ENCODE peak calls at places on chromosomes 13 and 19, in nine cellular contexts. T, L, X, A, D, E, J, S and C are unnamed samples.

GRCh38 chr19:2041686-2042484 is 9.2 kb downstream of the MKNK2 start:
- DNase-seq in J (peak; percentile 97), T (peak; percentile 81), E (peak; percentile 99), L (peak; percentile 96), D (no peak), A (peak; percentile 97), S (peak; percentile 100), X (peak; percentile 77), C (peak; percentile 98)

GRCh38 chr13:24005711-24006281 is 108.5 kb upstream of the C1QTNF9B start:
- DNase-seq in D (no peak), S (no peak), J (peak; percentile 74), L (no peak), X (no peak), T (no peak), A (no peak), E (no peak), C (no peak)

GRCh38 chr19:29016926-29017760 is 195.8 kb downstream of the UQCRFS1 start:
- DNase-seq in L (no peak), T (no peak), E (no peak), S (no peak), J (no peak), D (no peak), A (no peak), X (no peak), C (no peak)

GRCh38 chr19:48203227-48203793 is 32.8 kb downstream of the ZSWIM9 start:
- DNase-seq in S (no peak), X (no peak), E (no peak), L (no peak), T (no peak), A (no peak), J (no peak), D (no peak), C (no peak)

GRCh38 chr19:14433454-14434156 is 499 bp downstream of the PKN1 start:
- DNase-seq in L (no peak), T (no peak), E (no peak), J (peak; percentile 37), X (no peak), D (no peak), A (peak; percentile 55), S (peak; percentile 67), C (peak; percentile 73)

GRCh38 chr19:14612657-14613056 is 29.8 kb downstream of the CLEC17A start:
- DNase-seq in S (no peak), X (no peak), D (no peak), T (no peak), L (no peak), A (no peak), E (no peak), J (no peak), C (no peak)

GRCh38 chr13:39197645-39198007 is 159.4 kb downstream of the NHLRC3 start:
- DNase-seq in T (no peak), D (no peak), A (no peak), E (no peak), S (no peak), J (no peak), L (no peak), X (no peak), C (no peak)

GRCh38 chr13:20566424-20566916 is 487 bp upstream of the IFT88 start:
- DNase-seq in S (no peak), E (no peak), J (peak; percentile 93), D (peak; percentile 31), L (peak; percentile 46), T (peak; percentile 73), A (peak; percentile 77), X (no peak), C (no peak)

GRCh38 chr13:113544896-113545295 is 39.7 kb upstream of the TFDP1 start:
- DNase-seq in E (peak; percentile 34), D (no peak), A (no peak), J (no peak), S (no peak), L (no peak), T (no peak), X (no peak), C (peak; percentile 75)

GRCh38 chr19:18559685-18560084 is 2.0 kb downstream of the KXD1 start:
- DNase-seq in S (no peak), J (no peak), E (no peak), A (no peak), L (no peak), D (no peak), X (no peak), T (no peak), C (no peak)

GRCh38 chr19:42441047-42441440 is 1.7 kb downstream of the CXCL17 start:
- DNase-seq in X (no peak), E (no peak), L (no peak), A (no peak), S (no peak), J (no peak), T (peak; percentile 44), D (no peak), C (no peak)

GRCh38 chr19:34151439-34151838 is 20.9 kb upstream of the LSM14A start:
- DNase-seq in S (no peak), T (no peak), D (no peak), E (no peak), X (no peak), J (no peak), L (no peak), A (no peak), C (no peak)

GRCh38 chr13:30766957-30767603 is 31.7 kb downstream of the ALOX5AP start:
- DNase-seq in E (no peak), T (no peak), D (no peak), A (no peak), S (peak; percentile 15), X (no peak), L (no peak), J (no peak), C (no peak)

GRCh38 chr13:101624210-101624922 is 171.9 kb downstream of the ITGBL1 start:
- DNase-seq in S (no peak), J (peak; percentile 49), X (no peak), A (peak; percentile 33), D (peak; percentile 15), E (no peak), T (no peak), L (no peak), C (no peak)

GRCh38 chr13:113401452-113402415 is 37.8 kb upstream of the GRTP1 start:
- DNase-seq in E (no peak), X (no peak), T (no peak), A (no peak), J (no peak), S (no peak), D (peak; percentile 1), L (no peak), C (peak; percentile 69)

GRCh38 chr19:4742717-4743646 is 19.3 kb upstream of the DPP9 start:
- DNase-seq in T (no peak), J (no peak), L (no peak), X (no peak), S (no peak), E (no peak), A (peak; percentile 65), D (no peak), C (no peak)

GRCh38 chr13:114011226-114011625 is 37.4 kb upstream of the C13orf46 start:
- DNase-seq in S (no peak), E (no peak), D (no peak), X (no peak), A (no peak), L (no peak), T (no peak), J (no peak), C (peak; percentile 49)

GRCh38 chr13:111245781-111246384 is 74.6 kb upstream of the TEX29 start:
- DNase-seq in A (no peak), X (no peak), S (no peak), J (no peak), D (no peak), T (no peak), L (no peak), E (no peak), C (no peak)

GRCh38 chr19:50050406-50051223 is 24.8 kb downstream of the ZNF473 start:
- DNase-seq in D (peak; percentile 79), E (peak; percentile 81), J (peak; percentile 78), T (no peak), L (peak; percentile 91), A (peak; percentile 89), S (peak; percentile 82), X (no peak), C (peak; percentile 91)

GRCh38 chr13:41465215-41465907 is 8.0 kb downstream of the RGCC start:
- DNase-seq in T (peak; percentile 45), L (peak; percentile 64), A (no peak), D (peak; percentile 7), E (no peak), X (no peak), S (peak; percentile 85), J (peak; percentile 90), C (no peak)

GRCh38 chr19:35257113-35257461 is 8.3 kb downstream of the LSR start:
- DNase-seq in D (peak; percentile 14), X (no peak), E (no peak), A (no peak), L (no peak), J (no peak), T (no peak), S (no peak), C (no peak)

GRCh38 chr13:105838231-105838630 is 697.2 kb downstream of the EFNB2 start:
- DNase-seq in L (no peak), A (no peak), T (no peak), S (no peak), X (no peak), J (no peak), D (no peak), E (no peak), C (no peak)

GRCh38 chr19:20840371-20840770 is 64.3 kb downstream of the ZNF66 start:
- DNase-seq in J (peak; percentile 74), E (no peak), T (peak; percentile 29), X (no peak), L (no peak), D (no peak), S (no peak), A (no peak), C (no peak)

GRCh38 chr19:16820056-16820455 is 9.1 kb upstream of the SIN3B start:
- DNase-seq in D (no peak), E (no peak), S (no peak), A (no peak), T (no peak), X (no peak), J (no peak), L (no peak), C (no peak)

GRCh38 chr13:101449971-101450748 is 2.3 kb upstream of the ITGBL1 start:
- DNase-seq in L (no peak), D (peak; percentile 60), S (no peak), J (peak; percentile 94), X (no peak), A (no peak), T (peak; percentile 75), E (no peak), C (no peak)

GRCh38 chr19:18672606-18673337 is 10.7 kb upstream of the CRTC1 start:
- DNase-seq in A (peak; percentile 59), J (no peak), T (no peak), D (no peak), X (no peak), E (no peak), L (peak; percentile 71), S (no peak), C (no peak)